ENCODE peak calls at places on chromosomes 5 and 9, in nine cellular contexts. E is breast epithelium; U is thoracic aorta; B is Panc1; Z is cardiac muscle cell; L is CD8-positive, alpha-beta T cell; Y is left ventricle myocardium inferior; V is fibroblast of pulmonary artery; T is ovary. P is an unnamed sample.
A peak's percentile ranks its signal among the peaks of the same experiment; 100 is the strongest.

GRCh38 chr5:52988335-52989024 is 672 bp upstream of the ITGA2 start:
- DNase-seq in Z (no peak), E (no peak), L (no peak), T (no peak), U (no peak), Y (no peak), B (no peak), V (no peak), P (no peak)

GRCh38 chr5:14204011-14204670 is 61.0 kb downstream of the TRIO start:
- DNase-seq in U (no peak), E (no peak), B (no peak), V (no peak), T (no peak), Z (no peak), L (no peak), Y (no peak), P (no peak)

GRCh38 chr5:6145616-6146237 is 232.6 kb downstream of the MED10 start:
- DNase-seq in Z (no peak), L (no peak), U (no peak), B (no peak), Y (no peak), T (no peak), E (no peak), V (no peak), P (no peak)

GRCh38 chr9:105842023-105842644 is 147.8 kb downstream of the TMEM38B start:
- DNase-seq in B (no peak), E (no peak), Z (peak; percentile 53), V (peak; percentile 59), L (no peak), Y (no peak), U (no peak), T (no peak), P (peak; percentile 56)

GRCh38 chr5:39400711-39401385 is 23.9 kb downstream of the DAB2 start:
- DNase-seq in B (no peak), E (no peak), T (no peak), Y (no peak), Z (peak; percentile 27), L (no peak), V (no peak), U (no peak), P (peak; percentile 28)

GRCh38 chr5:168753691-168754254 is 174.6 kb upstream of the PANK3 start:
- DNase-seq in B (no peak), Y (no peak), V (no peak), L (no peak), U (no peak), Z (no peak), T (no peak), E (no peak), P (no peak)

GRCh38 chr5:55172937-55173695 is at the start of gene CDC20B:
- DNase-seq in U (no peak), Y (peak; percentile 75), E (no peak), Z (peak; percentile 77), L (peak; percentile 49), T (peak; percentile 81), V (peak; percentile 65), B (no peak), P (peak; percentile 54)

GRCh38 chr5:38347040-38347763 is 88.8 kb downstream of the EGFLAM start:
- DNase-seq in Y (no peak), E (no peak), Z (no peak), B (no peak), L (no peak), U (no peak), V (no peak), T (no peak), P (peak; percentile 34)

GRCh38 chr9:33498387-33498786 is 24.7 kb upstream of the NOL6 start:
- DNase-seq in T (no peak), U (no peak), V (peak; percentile 37), B (no peak), L (no peak), Z (peak; percentile 23), Y (no peak), E (no peak), P (no peak)

GRCh38 chr5:179413711-179414458 is 68.6 kb upstream of the ADAMTS2 start:
- DNase-seq in B (no peak), Z (no peak), T (no peak), E (no peak), Y (no peak), L (no peak), V (no peak), U (no peak), P (no peak)

GRCh38 chr5:145225529-145225928 is 609.6 kb downstream of the PRELID2 start:
- DNase-seq in B (no peak), E (no peak), Z (no peak), V (no peak), U (no peak), T (no peak), Y (no peak), L (no peak), P (no peak)
- TF ChIP-seq CTCF in B (no peak), E (no peak), Z (no peak), V (no peak), U (no peak), T (no peak), Y (no peak), L (no peak), P (no peak)

DNA sequence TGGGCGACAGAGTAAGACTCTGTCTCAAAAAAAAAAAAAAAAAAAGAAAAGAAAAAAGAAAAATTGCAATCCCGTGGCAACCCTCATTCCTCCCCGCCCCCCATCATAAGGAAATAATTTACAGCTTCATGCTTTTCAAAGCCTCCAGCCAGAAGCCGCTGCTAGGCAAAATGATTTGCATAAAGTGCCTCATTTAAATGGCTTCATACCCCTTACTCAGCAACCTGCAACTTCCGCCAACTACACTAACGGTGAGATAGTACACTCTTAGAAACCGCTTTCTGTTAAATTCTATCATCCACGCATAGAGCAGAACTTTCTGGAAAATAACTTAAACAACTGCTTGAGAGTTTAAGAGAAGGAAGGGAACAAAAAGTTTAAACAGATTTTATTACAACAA is 17.8 kb downstream of the SERINC5 start:
- DNase-seq in E (no peak), U (no peak), T (no peak), L (no peak), B (no peak), Z (no peak), V (no peak), Y (no peak), P (no peak)
- H3K4me3 ChIP-seq in E (no peak overlapping the region), U (no peak overlapping the region), T (no peak overlapping the region), L (no peak overlapping the region), B (no peak overlapping the region), Z (no peak overlapping the region), V (no peak overlapping the region), Y (no peak overlapping the region), P (no peak overlapping the region)

DNA sequence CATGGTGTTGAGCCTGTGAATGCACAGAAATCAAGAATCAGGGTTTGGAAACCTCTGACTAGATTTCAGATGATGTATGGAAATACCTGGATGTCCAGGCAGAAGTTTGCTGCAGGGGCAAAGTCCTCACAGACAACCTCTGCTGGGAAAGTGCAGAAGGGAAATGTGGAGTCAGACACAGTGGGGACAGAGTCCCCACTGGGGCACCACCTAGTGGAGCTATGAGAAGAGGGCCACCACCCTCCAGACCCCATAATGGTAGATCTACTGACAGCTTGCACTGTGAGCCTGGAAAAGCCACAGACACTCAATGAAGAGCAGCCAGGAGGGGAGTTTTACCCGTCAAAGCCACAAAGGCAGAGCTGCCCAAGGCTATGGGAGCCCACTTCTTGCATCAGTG is 181.9 kb upstream of the SEMA6A start:
- DNase-seq in E (no peak), B (no peak), U (no peak), V (no peak), L (no peak), T (no peak), Y (no peak), Z (no peak), P (no peak)
- TF ChIP-seq CTCF in E (no peak), B (no peak), U (no peak), V (no peak), L (no peak), T (no peak), Y (peak; percentile 38), Z (peak; percentile 11), P (peak; percentile 12)

DNA sequence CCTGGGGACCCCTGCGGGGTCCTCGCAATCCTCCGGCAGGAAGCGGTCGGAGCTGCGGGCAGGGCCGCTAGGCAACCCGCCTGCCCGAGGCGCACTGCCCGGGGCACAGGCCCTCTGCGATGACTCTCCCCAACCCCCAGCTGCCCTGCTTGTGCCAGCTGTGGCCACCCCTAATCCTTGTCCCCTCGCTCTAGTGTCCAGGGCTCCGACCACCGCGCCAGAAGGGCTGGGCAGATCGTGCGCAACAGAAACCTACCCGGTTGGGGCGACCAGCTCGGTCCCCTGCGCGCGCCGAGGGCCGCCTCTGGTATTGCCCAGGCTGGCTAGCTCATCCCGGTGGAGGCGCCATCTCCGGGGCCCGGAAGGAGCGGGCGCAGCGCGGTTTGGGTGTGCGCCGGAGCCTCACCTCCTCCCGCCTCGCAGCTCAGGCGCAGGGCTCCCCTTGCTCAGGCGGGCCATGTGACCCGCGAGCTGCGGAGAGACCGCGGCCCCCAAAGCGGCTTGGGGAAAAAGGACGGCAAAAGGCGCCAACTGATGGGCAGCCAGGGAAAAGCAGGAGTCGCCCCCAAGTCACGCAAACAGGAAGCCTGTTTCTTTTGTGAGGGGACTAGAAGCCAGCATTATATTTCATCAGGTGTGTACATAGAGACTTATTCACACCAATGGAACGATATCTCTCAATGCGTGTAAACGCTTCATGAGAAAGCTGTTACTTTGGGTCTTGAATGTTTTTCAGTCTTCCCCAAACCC is 46.8 kb upstream of the RNF20 start:
- DNase-seq in L (no peak), E (no peak), V (peak; percentile 29), T (peak; percentile 83), Z (peak; percentile 48), Y (peak; percentile 46), U (no peak), B (no peak), P (no peak)
- H3K4me3 ChIP-seq in L (no peak overlapping the region), E (peak overlapping the region; percentile 54), V (peak overlapping the region; percentile 53), T (peak overlapping the region; percentile 72), Z (peak overlapping the region; percentile 56), Y (peak overlapping the region; percentile 91), U (peak overlapping the region; percentile 92), B (peak overlapping the region; percentile 59), P (peak overlapping the region; percentile 75)

DNA sequence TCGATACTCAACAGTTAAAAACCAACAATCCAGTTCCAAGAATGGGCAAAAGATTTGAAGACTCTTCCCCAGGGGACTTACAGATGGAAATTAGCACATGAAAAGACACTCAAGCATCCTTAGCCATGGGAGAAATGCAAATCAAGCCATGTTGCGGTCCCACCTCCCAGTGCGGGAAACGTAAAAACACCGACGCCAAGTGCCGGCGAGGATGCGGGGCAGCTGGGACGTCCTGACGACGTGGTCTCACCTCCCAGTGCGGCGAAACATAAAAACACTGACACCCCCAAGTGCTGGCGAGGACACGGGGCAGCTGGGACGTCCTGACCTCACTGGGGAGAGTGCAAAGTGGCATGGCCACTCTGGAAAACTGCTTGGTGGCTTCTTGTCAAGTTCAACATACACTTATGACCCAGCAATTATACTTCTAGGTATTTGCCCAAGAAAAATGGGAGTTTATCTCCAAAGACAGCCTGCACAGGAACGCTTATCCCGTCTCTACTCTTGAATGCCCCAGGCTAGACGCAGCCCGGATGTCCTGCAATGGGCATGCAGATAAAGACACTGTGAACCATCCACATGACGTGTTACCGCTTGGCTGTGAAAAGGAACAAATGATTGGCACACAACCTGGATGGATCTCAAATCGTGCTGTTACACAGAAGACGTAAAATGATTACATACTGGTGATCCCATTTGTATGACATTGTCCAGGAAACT is 60.2 kb upstream of the UBAC1 start:
- DNase-seq in Y (peak; percentile 13), T (no peak), E (no peak), U (no peak), Z (no peak), B (no peak), L (no peak), V (no peak), P (no peak)
- TF ChIP-seq CTCF in Y (no peak), T (no peak), E (no peak), U (no peak), Z (no peak), B (no peak), L (no peak), V (no peak), P (no peak)

GRCh38 chr9:125146247-125146646 is 2.9 kb upstream of the SCAI start:
- DNase-seq in B (no peak), Y (no peak), E (no peak), Z (no peak), L (no peak), T (no peak), V (peak; percentile 44), U (no peak), P (peak; percentile 11)
- H3K4me3 ChIP-seq in B (no peak overlapping the region), Y (no peak overlapping the region), E (no peak overlapping the region), Z (no peak overlapping the region), L (no peak overlapping the region), T (no peak overlapping the region), V (no peak overlapping the region), U (no peak overlapping the region), P (no peak overlapping the region)